ENCODE peak calls at places on chromosome 10, in six cellular contexts. M is tibial nerve, B is adrenal gland, A is endodermal cell, E is ovary, S is hepatocyte. Y is an unnamed sample. For H3K27me3 and H3K36me3, the result is how much of the 10 kb centered on the place peaks cover.

GRCh38 chr10:96974348-96974747 is 142.2 kb downstream of the LCOR start:
- DNase-seq in M (no peak), A (no peak), E (no peak), S (no peak), B (no peak), Y (peak)

GRCh38 chr10:132958886-132959295 is 16.5 kb upstream of the CFAP46 start:
- DNase-seq in B (peak), A (no peak), S (no peak), E (no peak), M (no peak), Y (no peak)

GRCh38 chr10:105751688-105752087 is 1110.6 kb downstream of the SORCS3 start:
- DNase-seq in A (no peak), S (no peak), E (no peak), B (no peak), M (no peak), Y (no peak)

GRCh38 chr10:112525215-112525614 is 78.2 kb downstream of the VTI1A start:
- DNase-seq in E (no peak), B (no peak), A (no peak), M (no peak), S (no peak), Y (no peak)

GRCh38 chr10:70461397-70462348 is 16.9 kb upstream of the PALD1 start:
- DNase-seq in E (peak), B (peak), M (peak), A (peak), S (peak), Y (no peak)

GRCh38 chr10:99233000-99233679 is 2.5 kb downstream of the HPSE2 start:
- DNase-seq in S (no peak), B (no peak), A (no peak), M (no peak), E (no peak), Y (no peak)

GRCh38 chr10:131838921-131839320 is 61.9 kb upstream of the PPP2R2D start:
- DNase-seq in S (no peak), B (no peak), M (no peak), A (no peak), E (no peak), Y (no peak)

GRCh38 chr10:34486008-34486407 is 329.1 kb downstream of the PARD3 start:
- DNase-seq in S (no peak), A (no peak), M (no peak), E (no peak), B (no peak), Y (no peak)

GRCh38 chr10:8361510-8361844 is 307.0 kb downstream of the GATA3 start:
- DNase-seq in M (no peak), S (no peak), A (no peak), B (no peak), E (no peak), Y (no peak)

GRCh38 chr10:129657297-129657974 is 190.4 kb downstream of the MGMT start:
- DNase-seq in M (no peak), A (peak), B (no peak), S (no peak), E (no peak), Y (no peak)

GRCh38 chr10:119210633-119211032 is 3.3 kb downstream of the GRK5 start:
- DNase-seq in E (no peak), S (no peak), M (no peak), A (no peak), B (no peak), Y (no peak)

GRCh38 chr10:90709727-90710126 is 148.1 kb downstream of the HTR7 start:
- DNase-seq in A (no peak), S (no peak), M (no peak), E (no peak), B (no peak), Y (no peak)

GRCh38 chr10:74770400-74770799 is 56.0 kb upstream of the KAT6B start:
- DNase-seq in S (no peak), E (no peak), M (no peak), B (no peak), A (no peak), Y (no peak)

GRCh38 chr10:15369642-15370211 is 1.4 kb downstream of the FAM171A1 start:
- DNase-seq in S (peak), B (no peak), E (peak), M (no peak), A (peak), Y (no peak)

GRCh38 chr10:103181244-103181643 is 11.8 kb downstream of the NT5C2 start:
- DNase-seq in E (no peak), B (no peak), S (no peak), M (no peak), A (no peak), Y (no peak)

GRCh38 chr10:79268100-79268670 is 79.1 kb upstream of the PPIF start:
- DNase-seq in S (no peak), E (no peak), A (no peak), M (no peak), B (no peak), Y (no peak)

GRCh38 chr10:124745257-124745656 is 1.1 kb upstream of the FAM53B start:
- DNase-seq in S (no peak), E (no peak), M (no peak), A (no peak), B (no peak), Y (no peak)

GRCh38 chr10:78759448-78760120 is 309.2 kb upstream of the ZMIZ1 start:
- DNase-seq in A (no peak), M (no peak), E (no peak), S (no peak), B (no peak), Y (no peak)

GRCh38 chr10:83764681-83765080 is 374.6 kb upstream of the GHITM start:
- DNase-seq in A (no peak), E (no peak), B (peak), M (no peak), S (peak), Y (peak)

GRCh38 chr10:125148021-125148439 is 12.3 kb downstream of the CTBP2 start:
- DNase-seq in B (no peak), A (no peak), E (no peak), S (peak), M (peak), Y (no peak)

GRCh38 chr10:126895214-126895781 is 9.9 kb upstream of the DOCK1 start:
- DNase-seq in B (no peak), M (no peak), S (no peak), E (no peak), A (no peak), Y (no peak)

GRCh38 chr10:19816420-19817250 is at the start of gene PLXDC2:
- DNase-seq in S (peak), B (peak), M (peak), A (peak), E (peak), Y (no peak)

GRCh38 chr10:132280646-132281074 is 27.1 kb downstream of the STK32C start:
- DNase-seq in A (no peak), S (no peak), E (no peak), B (no peak), M (no peak), Y (no peak)

GRCh38 chr10:73471226-73471625 is 24.6 kb downstream of the PPP3CB start:
- DNase-seq in S (no peak), M (no peak), A (no peak), E (no peak), B (no peak), Y (no peak)

GRCh38 chr10:131162866-131163265 is 148.7 kb downstream of the TCERG1L start:
- DNase-seq in M (no peak), S (no peak), B (no peak), E (no peak), A (no peak), Y (no peak)

GRCh38 chr10:46548781-46549090 is 7.7 kb downstream of the GPRIN2 start:
- DNase-seq in A (no peak), B (peak), S (no peak), M (no peak), E (no peak), Y (no peak)

GRCh38 chr10:116974442-116975005 is 30.5 kb downstream of the SHTN1 start:
- DNase-seq in B (no peak), A (no peak), S (no peak), E (no peak), M (no peak), Y (peak)

GRCh38 chr10:61974611-61975010 is 73.1 kb downstream of the ARID5B start:
- DNase-seq in B (peak), S (peak), M (peak), A (no peak), E (peak), Y (no peak)

GRCh38 chr10:43237128-43237527 is 29.7 kb downstream of the RASGEF1A start:
- DNase-seq in S (no peak), E (no peak), B (no peak), M (no peak), A (peak), Y (no peak)

GRCh38 chr10:43233601-43234430 is 33.0 kb downstream of the RASGEF1A start:
- DNase-seq in B (no peak), A (peak), M (no peak), S (no peak), E (no peak), Y (no peak)

GRCh38 chr10:43234471-43235041 is 32.3 kb downstream of the RASGEF1A start:
- DNase-seq in E (no peak), A (peak), B (no peak), M (no peak), S (no peak), Y (no peak)

GRCh38 chr10:43236176-43236850 is 30.6 kb downstream of the RASGEF1A start:
- DNase-seq in A (peak), M (no peak), B (no peak), S (no peak), E (no peak), Y (no peak)

GRCh38 chr10:43235070-43235900 is 31.6 kb downstream of the RASGEF1A start:
- DNase-seq in E (no peak), M (no peak), S (no peak), B (no peak), A (peak), Y (no peak)
- TF ChIP-seq CTCF in E (no peak), M (no peak), S (no peak), B (no peak), A (no peak), Y (no peak)

GRCh38 chr10:49768731-49769130 is 6.6 kb upstream of the OGDHL start:
- DNase-seq in M (no peak), E (no peak), B (no peak), S (no peak), A (no peak), Y (no peak)
- H3K27me3 ChIP-seq in M (half or more), E (under half), B (under half), S (under half), A (under half), Y (under half)

DNA sequence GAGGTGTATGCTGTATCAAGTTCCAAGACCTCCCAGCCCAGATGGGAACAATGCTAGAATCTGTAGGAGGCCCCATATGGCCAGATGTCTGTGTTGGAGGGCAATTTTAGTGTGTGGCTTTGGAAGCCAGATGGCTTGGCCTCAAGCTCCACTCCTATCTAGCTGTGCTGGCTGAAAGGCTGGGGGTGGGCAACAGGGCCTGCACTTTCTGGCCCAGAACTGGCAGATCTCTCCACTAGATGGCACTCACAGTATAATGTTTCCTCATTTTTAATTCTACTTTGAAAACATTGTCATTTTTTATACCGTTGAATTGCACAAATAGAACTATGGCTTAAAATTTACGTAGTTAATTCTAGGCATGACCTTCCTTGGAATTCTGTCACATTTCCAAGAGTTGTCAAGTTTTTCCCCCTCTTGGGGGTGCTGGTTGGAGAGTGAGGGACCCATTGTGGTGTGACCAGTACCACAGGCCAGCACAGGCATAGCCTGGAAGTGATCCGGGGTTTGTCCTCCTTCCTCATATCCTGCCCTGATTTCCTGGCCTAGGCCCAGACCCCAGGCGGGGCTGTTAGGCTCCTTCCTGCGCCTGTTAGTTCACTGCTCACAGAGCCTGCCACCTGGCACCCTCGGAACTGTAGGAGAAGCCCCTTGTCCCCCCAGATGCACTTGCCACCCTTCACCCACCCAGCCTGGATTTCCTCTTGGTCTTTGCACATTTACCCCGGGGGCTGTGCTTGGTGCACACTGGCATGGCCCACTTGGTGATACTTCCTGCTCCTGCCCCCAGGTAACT is 52.9 kb downstream of the ARHGAP22 start:
- DNase-seq in M (peak), A (peak), E (peak), S (peak), B (peak), Y (no peak)
- H3K36me3 ChIP-seq in M (under half), A (under half), E (under half), S (under half), B (under half), Y (under half)

DNA sequence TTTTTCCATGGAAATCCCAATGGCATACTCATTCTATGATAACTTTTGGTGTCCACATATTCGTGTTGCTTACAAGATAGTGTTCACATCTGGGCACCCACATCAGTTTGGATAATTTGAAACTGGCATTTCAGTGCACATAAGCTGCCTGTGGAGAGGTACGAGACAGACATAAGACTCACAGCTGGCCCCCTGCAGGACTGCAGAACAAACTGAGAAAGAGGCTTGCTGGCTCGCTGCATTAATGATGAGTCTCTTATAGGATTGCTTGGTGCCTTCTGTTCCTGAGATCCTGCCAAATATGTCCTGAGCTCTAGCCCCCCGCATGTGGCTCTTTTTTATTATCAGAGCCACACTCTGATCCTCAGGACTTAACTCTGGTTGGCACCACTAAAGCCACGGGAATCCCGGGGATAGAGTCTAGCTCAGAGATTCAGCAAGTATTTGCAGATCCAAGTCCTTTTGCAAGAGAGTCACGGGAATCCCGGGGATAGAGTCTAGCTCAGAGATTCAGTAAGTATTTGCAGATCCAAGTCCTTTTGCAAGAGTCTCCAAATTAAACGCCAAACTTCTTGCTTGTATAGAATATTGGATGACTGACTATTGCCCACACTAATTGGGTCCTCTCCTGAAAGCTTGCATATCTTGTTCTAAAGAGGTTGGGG is 34.0 kb upstream of the JCAD start:
- DNase-seq in B (no peak), S (peak), M (no peak), E (no peak), A (peak), Y (no peak)
- TF ChIP-seq CTCF in B (no peak), S (no peak), M (no peak), E (no peak), A (peak), Y (no peak)

GRCh38 chr10:26445411-26446031 is 7.4 kb downstream of the APBB1IP start:
- DNase-seq in M (no peak), A (no peak), S (no peak), E (no peak), B (no peak), Y (peak)
- H3K27me3 ChIP-seq in M (under half), A (under half), S (under half), E (under half), B (under half), Y (under half)

GRCh38 chr10:13321576-13321975 is 21.7 kb upstream of the PHYH start:
- DNase-seq in E (no peak), M (no peak), S (no peak), B (no peak), A (no peak), Y (no peak)
- H3K36me3 ChIP-seq in E (under half), M (half or more), S (under half), B (under half), A (half or more), Y (under half)

GRCh38 chr10:95035343-95036283 is 33.7 kb downstream of the CYP2C8 start:
- DNase-seq in E (no peak), M (no peak), B (no peak), S (no peak), A (no peak), Y (no peak)
- TF ChIP-seq CTCF in E (no peak), M (no peak), B (no peak), S (no peak), A (no peak), Y (no peak)

GRCh38 chr10:89670926-89671325 is 25.9 kb upstream of the PANK1 start:
- DNase-seq in M (no peak), S (no peak), E (no peak), B (no peak), A (no peak), Y (no peak)

GRCh38 chr10:89665302-89665701 is 20.3 kb upstream of the PANK1 start:
- DNase-seq in A (no peak), E (no peak), B (no peak), M (no peak), S (no peak), Y (no peak)

GRCh38 chr10:89668391-89669180 is 23.5 kb upstream of the PANK1 start:
- DNase-seq in A (no peak), M (no peak), B (no peak), E (no peak), S (peak), Y (no peak)

GRCh38 chr10:89666138-89666537 is 21.1 kb upstream of the PANK1 start:
- DNase-seq in A (no peak), B (no peak), M (no peak), S (no peak), E (no peak), Y (no peak)

DNA sequence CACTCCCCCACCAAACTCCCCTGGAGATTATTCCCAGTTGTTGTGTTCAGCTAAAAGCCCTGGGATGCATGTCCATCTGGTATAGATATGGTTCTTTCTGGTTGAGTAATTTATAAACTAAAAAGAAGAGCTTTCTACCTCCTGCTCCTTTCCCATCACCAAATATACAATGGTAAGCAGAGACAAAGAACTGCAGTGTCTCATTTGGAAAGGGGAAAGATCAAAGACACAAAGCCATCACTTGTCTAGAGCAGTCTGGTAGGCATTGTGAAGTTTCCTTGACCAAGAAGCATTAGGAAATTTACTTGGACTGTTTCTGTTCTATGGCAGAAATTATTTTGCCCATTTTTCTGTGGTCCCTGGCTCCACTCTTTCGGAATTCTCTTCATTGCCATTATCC is 24.9 kb upstream of the PANK1 start:
- DNase-seq in E (no peak), A (no peak), S (no peak), B (no peak), M (no peak), Y (no peak)
- H3K27me3 ChIP-seq in E (under half), A (under half), S (under half), B (under half), M (under half), Y (under half)

DNA sequence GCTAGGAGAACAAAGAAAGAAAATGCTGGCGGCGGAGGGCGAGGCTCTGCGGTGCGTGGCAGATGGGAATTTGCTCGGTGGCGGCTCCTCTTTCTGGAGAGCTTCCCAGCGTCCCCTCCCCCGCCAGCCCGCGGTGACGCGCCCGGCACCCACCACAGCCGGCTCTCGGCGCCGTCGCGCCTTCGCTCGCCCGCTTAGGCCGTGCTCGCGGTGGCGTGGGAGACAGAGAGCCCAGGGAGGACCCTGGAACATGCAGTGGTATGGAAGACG is 609 bp upstream of the CSGALNACT2 start:
- DNase-seq in M (no peak), E (peak), B (peak), A (peak), S (peak), Y (no peak)
- H3K36me3 ChIP-seq in M (under half), E (under half), B (under half), A (under half), S (under half), Y (under half)